ENCODE peak calls at places on chromosomes 2 and 18, in five cellular contexts. A is Caco-2; R is OCI-LY7; M is left lung; P is CD8-positive, alpha-beta T cell. I is an unnamed sample.

GRCh38 chr2:189836644-189837043 is 52.4 kb downstream of the PMS1 start:
- DNase-seq in M (no peak), P (no peak), A (no peak), R (no peak), I (no peak)

GRCh38 chr2:138432971-138433370 is 68.6 kb upstream of the SPOPL start:
- DNase-seq in R (no peak), A (no peak), P (no peak), M (no peak), I (no peak)

GRCh38 chr18:55509631-55510372 is 78.2 kb downstream of the TCF4 start:
- DNase-seq in R (peak; percentile 53), P (no peak), M (no peak), A (no peak), I (no peak)

GRCh38 chr18:46340716-46341115 is 236.5 kb downstream of the HAUS1 start:
- DNase-seq in M (no peak), A (no peak), P (no peak), R (no peak), I (no peak)

GRCh38 chr2:118264591-118264990 is 176.3 kb downstream of the INSIG2 start:
- DNase-seq in P (no peak), M (no peak), A (no peak), R (no peak), I (no peak)

GRCh38 chr18:3062798-3063563 is 50.0 kb upstream of the LPIN2 start:
- DNase-seq in A (peak; percentile 75), M (peak; percentile 87), R (peak; percentile 72), P (peak; percentile 66), I (peak; percentile 79)

GRCh38 chr18:69469444-69469919 is 68.8 kb downstream of the DOK6 start:
- DNase-seq in R (no peak), M (peak; percentile 61), A (no peak), P (peak; percentile 6), I (peak; percentile 89)

GRCh38 chr2:136130511-136130910 is 12.6 kb upstream of the CXCR4 start:
- DNase-seq in M (no peak), A (no peak), R (no peak), P (no peak), I (no peak)

GRCh38 chr2:33106115-33106514 is 159.4 kb downstream of the LTBP1 start:
- DNase-seq in P (no peak), R (no peak), A (no peak), M (no peak), I (no peak)

GRCh38 chr2:173008786-173009185 is 66.9 kb upstream of the MAP3K20 start:
- DNase-seq in R (no peak), A (no peak), P (no peak), M (no peak), I (no peak)

GRCh38 chr18:33051397-33051796 is 278.6 kb upstream of the KLHL14 start:
- DNase-seq in A (no peak), P (no peak), M (no peak), R (no peak), I (no peak)

GRCh38 chr2:73933194-73933593 is 6.5 kb downstream of the DGUOK start:
- DNase-seq in P (no peak), A (no peak), M (no peak), R (no peak), I (no peak)

GRCh38 chr2:98085649-98086048 is 1.3 kb upstream of the VWA3B start:
- DNase-seq in P (no peak), R (no peak), M (no peak), A (no peak), I (no peak)

GRCh38 chr2:154710685-154711084 is 12.2 kb downstream of the KCNJ3 start:
- DNase-seq in R (no peak), A (no peak), P (no peak), M (no peak), I (no peak)

GRCh38 chr2:191845876-191846786 is 757 bp downstream of the CAVIN2 start:
- DNase-seq in M (peak; percentile 78), P (no peak), R (no peak), A (no peak), I (peak; percentile 67)

GRCh38 chr2:216029416-216030129 is 16.2 kb upstream of the MREG start:
- DNase-seq in P (no peak), A (no peak), R (no peak), M (no peak), I (no peak)

GRCh38 chr2:16687222-16687621 is 21.6 kb upstream of the CYRIA start:
- DNase-seq in A (no peak), M (no peak), P (no peak), R (no peak), I (no peak)

GRCh38 chr2:231110551-231110950 is 14.3 kb downstream of the HTR2B start:
- DNase-seq in P (no peak), A (no peak), R (no peak), M (no peak), I (no peak)

GRCh38 chr2:64888591-64889309 is 100.4 kb upstream of the SLC1A4 start:
- DNase-seq in R (no peak), A (peak; percentile 60), P (no peak), M (no peak), I (no peak)

GRCh38 chr18:68447286-68447685 is 267.6 kb downstream of the TMX3 start:
- DNase-seq in M (no peak), A (no peak), R (no peak), P (no peak), I (no peak)

GRCh38 chr2:14306268-14306950 is 326.1 kb upstream of the LRATD1 start:
- DNase-seq in P (no peak), M (no peak), R (no peak), A (no peak), I (no peak)

GRCh38 chr2:7725132-7725849 is 808.1 kb downstream of the RNF144A start:
- DNase-seq in M (no peak), A (no peak), R (peak; percentile 14), P (peak; percentile 18), I (peak; percentile 83)

GRCh38 chr2:168348076-168348475 is 100.7 kb upstream of the STK39 start:
- DNase-seq in M (no peak), A (peak; percentile 67), R (peak; percentile 11), P (no peak), I (peak; percentile 71)

GRCh38 chr2:144334551-144334950 is 185.4 kb downstream of the ZEB2 start:
- DNase-seq in A (no peak), P (no peak), R (no peak), M (no peak), I (no peak)

GRCh38 chr2:159736048-159736447 is 23.7 kb downstream of the MARCHF7 start:
- DNase-seq in M (no peak), P (no peak), A (no peak), R (no peak), I (no peak)
- H3K36me3 ChIP-seq in M (peaks cover 89% of the 10 kb centered on the region), P (peaks cover 18% of the 10 kb centered on the region), A (peaks cover 11% of the 10 kb centered on the region), R (peaks cover 99% of the 10 kb centered on the region), I (peaks cover 57% of the 10 kb centered on the region)

GRCh38 chr2:152655880-152656279 is 61.4 kb downstream of the PRPF40A start:
- DNase-seq in R (no peak), P (no peak), M (no peak), A (no peak), I (no peak)
- H3K36me3 ChIP-seq in R (peaks cover 96% of the 10 kb centered on the region), P (peaks cover 35% of the 10 kb centered on the region), M (peaks cover 81% of the 10 kb centered on the region), A (no peaks in the 10 kb centered on the region), I (peaks cover 88% of the 10 kb centered on the region)

GRCh38 chr18:77023115-77023782 is 109.3 kb downstream of the MBP start:
- DNase-seq in P (no peak), A (no peak), R (no peak), M (no peak), I (peak; percentile 60)
- H3K36me3 ChIP-seq in P (peaks cover 8% of the 10 kb centered on the region), A (no peaks in the 10 kb centered on the region), R (no peaks in the 10 kb centered on the region), M (peaks cover 32% of the 10 kb centered on the region), I (no peaks in the 10 kb centered on the region)

GRCh38 chr2:86769838-86770237 is 20.9 kb downstream of the CD8A start:
- DNase-seq in M (no peak), A (no peak), P (no peak), R (no peak), I (no peak)

GRCh38 chr2:86772626-86773025 is 18.1 kb downstream of the CD8A start:
- DNase-seq in A (no peak), M (no peak), P (no peak), R (peak; percentile 9), I (no peak)

GRCh38 chr2:86768189-86768949 is 22.3 kb downstream of the CD8A start:
- DNase-seq in P (no peak), M (no peak), A (no peak), R (no peak), I (no peak)

GRCh38 chr2:86774862-86775261 is 15.9 kb downstream of the CD8A start:
- DNase-seq in R (no peak), P (no peak), M (no peak), A (no peak), I (no peak)

DNA sequence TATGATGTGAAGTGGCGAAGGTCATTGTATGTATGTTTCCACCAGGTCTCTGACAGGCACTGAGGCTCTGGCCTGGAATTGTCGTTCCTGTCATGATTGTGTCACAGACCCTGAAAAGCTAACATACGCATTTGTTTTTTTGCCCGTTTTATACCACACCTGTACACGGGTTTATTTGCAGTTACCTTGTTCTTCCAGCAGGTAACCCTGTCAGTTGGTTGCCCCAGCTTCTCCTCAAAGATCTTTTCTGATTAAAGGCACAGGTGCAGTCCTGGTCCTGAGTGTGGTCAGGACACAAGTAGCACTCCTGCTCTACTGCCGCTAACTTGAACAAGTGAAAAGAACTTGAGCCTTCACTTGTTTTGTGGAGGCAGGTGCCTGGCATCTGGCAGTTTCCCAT is 19.9 kb downstream of the CD8A start:
- DNase-seq in R (no peak), A (no peak), P (no peak), M (no peak), I (no peak)
- H3K36me3 ChIP-seq in R (peaks cover 85% of the 10 kb centered on the region), A (no peaks in the 10 kb centered on the region), P (peaks cover 33% of the 10 kb centered on the region), M (peaks cover 96% of the 10 kb centered on the region), I (peaks cover 61% of the 10 kb centered on the region)

DNA sequence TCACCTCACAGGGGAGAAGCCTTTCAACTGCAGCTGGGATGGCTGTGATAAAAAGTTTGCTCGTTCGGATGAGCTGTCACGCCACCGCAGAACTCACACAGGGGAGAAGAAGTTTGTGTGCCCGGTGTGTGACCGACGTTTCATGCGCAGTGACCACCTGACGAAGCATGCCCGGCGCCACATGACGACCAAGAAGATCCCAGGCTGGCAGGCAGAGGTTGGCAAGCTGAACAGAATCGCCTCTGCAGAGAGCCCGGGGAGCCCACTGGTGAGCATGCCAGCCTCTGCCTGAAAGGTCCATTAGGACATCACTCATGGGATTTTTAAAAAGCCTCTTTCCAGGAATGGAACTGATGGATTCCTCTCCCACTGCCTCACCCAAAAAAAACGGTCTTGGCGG is 8.9 kb downstream of the KLF11 start:
- DNase-seq in A (no peak), R (no peak), M (peak; percentile 45), P (no peak), I (no peak)
- H3K36me3 ChIP-seq in A (peaks cover 2% of the 10 kb centered on the region), R (peaks cover 37% of the 10 kb centered on the region), M (peaks cover 65% of the 10 kb centered on the region), P (peaks cover 4% of the 10 kb centered on the region), I (no peaks in the 10 kb centered on the region)

GRCh38 chr2:62198237-62198633 is 2.3 kb downstream of the B3GNT2 start:
- DNase-seq in R (peak; percentile 50), M (no peak), A (no peak), P (no peak), I (peak; percentile 49)
- H3K36me3 ChIP-seq in R (peaks cover 57% of the 10 kb centered on the region), M (no peaks in the 10 kb centered on the region), A (no peaks in the 10 kb centered on the region), P (no peaks in the 10 kb centered on the region), I (no peaks in the 10 kb centered on the region)

I was measured in Karpas-422.